ENCODE peak calls at places on chromosomes 6 and 20, in five cellular contexts. C is PC-9, A is fibroblast of lung, T is pancreas, I is neural progenitor cell. X is an unnamed sample. For H3K36me3 and H3K4me1, the result is how much of the 10 kb centered on the place peaks cover.

GRCh38 chr6:31834704-31835375 is 7.3 kb downstream of the HSPA1B start:
- DNase-seq in C (no peak), A (no peak), T (peak), I (peak), X (peak)

GRCh38 chr6:46290435-46290834 is 119.7 kb upstream of the ENPP5 start:
- DNase-seq in C (no peak), A (peak), T (no peak), I (no peak), X (no peak)

GRCh38 chr6:66516377-66516776 is 809.4 kb upstream of the EYS start:
- DNase-seq in C (no peak), A (no peak), T (no peak), I (no peak), X (no peak)

GRCh38 chr6:7513534-7513933 is 27.9 kb upstream of the DSP start:
- DNase-seq in C (no peak), A (no peak), T (no peak), I (no peak), X (no peak)

GRCh38 chr20:37526839-37527637 is 638 bp downstream of the BLCAP start:
- DNase-seq in C (no peak), A (peak), T (no peak), I (peak), X (peak)

GRCh38 chr6:141809901-141810300 is 322.8 kb upstream of the GJE1 start:
- DNase-seq in C (no peak), A (no peak), T (no peak), I (no peak), X (no peak)

GRCh38 chr20:37615507-37616425 is 78.1 kb upstream of the CTNNBL1 start:
- DNase-seq in C (peak), A (peak), T (no peak), I (peak), X (no peak)

GRCh38 chr20:4320284-4320683 is 304.9 kb upstream of the RNF24 start:
- DNase-seq in C (no peak), A (no peak), T (no peak), I (no peak), X (no peak)

GRCh38 chr6:20790032-20790791 is 256.0 kb downstream of the CDKAL1 start:
- DNase-seq in C (no peak), A (no peak), T (no peak), I (no peak), X (no peak)

GRCh38 chr6:32148722-32149576 is 2.8 kb downstream of the PRRT1 start:
- DNase-seq in C (no peak), A (peak), T (peak), I (peak), X (no peak)

GRCh38 chr20:12679456-12679855 is 329.3 kb upstream of the SPTLC3 start:
- DNase-seq in C (no peak), A (no peak), T (no peak), I (no peak), X (no peak)

GRCh38 chr20:43774754-43775153 is 48.0 kb upstream of the GTSF1L start:
- DNase-seq in C (no peak), A (no peak), T (no peak), I (no peak), X (no peak)

GRCh38 chr6:11427827-11428245 is 109.7 kb upstream of the TMEM170B start:
- DNase-seq in C (peak), A (no peak), T (no peak), I (no peak), X (no peak)

GRCh38 chr20:8518878-8519277 is 386.8 kb downstream of the PLCB1 start:
- DNase-seq in C (no peak), A (no peak), T (no peak), I (no peak), X (no peak)

GRCh38 chr6:7433211-7433610 is 43.6 kb downstream of the RIOK1 start:
- DNase-seq in C (peak), A (no peak), T (no peak), I (no peak), X (no peak)

GRCh38 chr6:6131492-6132109 is 124.9 kb upstream of the NRN1 start:
- DNase-seq in C (no peak), A (no peak), T (no peak), I (peak), X (no peak)

GRCh38 chr6:46940433-46941226 is 18.9 kb upstream of the ADGRF5 start:
- DNase-seq in C (no peak), A (no peak), T (no peak), I (no peak), X (no peak)

GRCh38 chr20:58102252-58102651 is 126.2 kb downstream of the ANKRD60 start:
- DNase-seq in C (peak), A (peak), T (no peak), I (no peak), X (no peak)

GRCh38 chr6:151181701-151182367 is 57.9 kb upstream of the AKAP12 start:
- DNase-seq in C (no peak), A (peak), T (no peak), I (no peak), X (no peak)

GRCh38 chr20:24303393-24303792 is 166.0 kb upstream of the SYNDIG1 start:
- DNase-seq in C (no peak), A (peak), T (no peak), I (peak), X (no peak)

GRCh38 chr6:82739266-82739665 is 326.4 kb downstream of the UBE3D start:
- DNase-seq in C (no peak), A (no peak), T (no peak), I (peak), X (no peak)

GRCh38 chr6:131062245-131063027 is 609 bp downstream of the EPB41L2 start:
- DNase-seq in C (peak), A (no peak), T (peak), I (peak), X (peak)

GRCh38 chr20:24827603-24828295 is 121.3 kb upstream of the CST7 start:
- DNase-seq in C (no peak), A (no peak), T (no peak), I (no peak), X (no peak)

GRCh38 chr6:22043284-22043962 is 253.4 kb downstream of the PRL start:
- DNase-seq in C (peak), A (peak), T (no peak), I (no peak), X (no peak)

GRCh38 chr6:143027058-143027457 is 33.6 kb upstream of the AIG1 start:
- DNase-seq in C (no peak), A (peak), T (peak), I (peak), X (no peak)

GRCh38 chr20:8132632-8133587 is 844 bp downstream of the PLCB1 start:
- DNase-seq in C (no peak), A (peak), T (peak), I (peak), X (no peak)

GRCh38 chr20:63230800-63231268 is 4.9 kb upstream of the BIRC7 start:
- DNase-seq in C (no peak), A (peak), T (peak), I (peak), X (peak)

GRCh38 chr6:49233483-49233882 is 229.6 kb downstream of the MMUT start:
- DNase-seq in C (no peak), A (no peak), T (no peak), I (no peak), X (no peak)

GRCh38 chr20:62830821-62831220 is 14.0 kb downstream of the COL9A3 start:
- DNase-seq in C (no peak), A (no peak), T (no peak), I (no peak), X (no peak)

GRCh38 chr6:143741480-143741879 is 63.7 kb downstream of the PHACTR2 start:
- DNase-seq in C (no peak), A (no peak), T (no peak), I (no peak), X (no peak)

GRCh38 chr20:46920114-46920513 is 25.5 kb downstream of the EYA2 start:
- DNase-seq in C (no peak), A (no peak), T (no peak), I (no peak), X (no peak)

GRCh38 chr6:112416885-112417284 is 69.8 kb downstream of the RFPL4B start:
- DNase-seq in C (no peak), A (peak), T (no peak), I (no peak), X (no peak)

GRCh38 chr20:36950432-36951197 is 893 bp downstream of the SAMHD1 start:
- DNase-seq in C (peak), A (peak), T (peak), I (peak), X (peak)

GRCh38 chr6:20620043-20620442 is 85.8 kb downstream of the CDKAL1 start:
- DNase-seq in C (no peak), A (peak), T (no peak), I (no peak), X (no peak)

GRCh38 chr6:42260972-42261371 is 43.3 kb upstream of the MRPS10 start:
- DNase-seq in C (no peak), A (peak), T (no peak), I (peak), X (no peak)

GRCh38 chr20:137668-138131 is 4.7 kb upstream of the DEFB126 start:
- DNase-seq in C (no peak), A (no peak), T (no peak), I (no peak), X (peak)

GRCh38 chr6:129115491-129115890 is 232.6 kb downstream of the LAMA2 start:
- DNase-seq in C (no peak), A (no peak), T (no peak), I (no peak), X (no peak)

DNA sequence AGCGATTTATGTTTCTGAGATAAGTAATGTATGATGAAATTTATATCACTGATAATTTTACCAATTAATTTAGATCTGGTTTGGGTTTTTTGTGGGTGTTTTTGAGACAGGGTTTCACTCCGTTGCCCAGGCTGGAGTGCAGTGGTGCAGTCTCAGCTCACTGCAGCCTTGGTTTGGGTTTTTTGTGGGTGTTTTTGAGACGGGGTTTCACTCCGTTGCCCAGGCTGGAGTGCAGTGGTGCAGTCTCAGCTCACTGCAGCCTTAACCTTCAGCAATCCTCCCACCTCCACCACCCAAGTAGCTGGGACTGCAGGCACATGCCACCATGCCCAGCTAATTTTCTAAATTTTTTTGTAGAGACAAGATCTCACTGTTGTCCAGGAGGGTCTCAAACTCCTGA is 13.0 kb downstream of the MRS2 start:
- DNase-seq in C (no peak), A (no peak), T (no peak), I (no peak), X (no peak)
- H3K36me3 ChIP-seq in C (under half), A (under half), T (under half), I (under half), X (half or more)

DNA sequence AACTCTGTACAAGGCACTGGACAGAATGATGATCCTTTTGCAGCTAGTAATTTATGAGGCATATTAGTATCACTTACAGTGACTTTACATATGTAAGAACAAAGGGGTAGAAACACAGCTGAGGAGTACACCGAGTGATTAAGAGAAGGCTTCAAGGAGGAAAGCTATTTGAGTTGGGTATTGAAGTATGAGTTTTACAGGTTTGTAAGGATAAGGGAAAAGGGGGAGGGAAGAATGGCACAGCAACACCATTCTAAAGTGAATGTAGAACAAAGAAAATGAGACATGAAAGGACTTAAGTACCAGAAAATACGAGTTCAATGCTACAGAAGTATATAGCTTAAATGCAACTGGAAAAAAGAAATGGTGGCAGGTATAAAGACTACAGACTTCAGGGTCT is 5.5 kb downstream of the CDK19 start:
- DNase-seq in C (no peak), A (no peak), T (no peak), I (no peak), X (no peak)
- H3K4me1 ChIP-seq in C (under half), A (under half), T (under half), I (under half), X (under half)

GRCh38 chr20:2167122-2167521 is 65.5 kb downstream of the STK35 start:
- DNase-seq in C (no peak), A (no peak), T (no peak), I (no peak), X (no peak)

GRCh38 chr20:2169456-2170088 is 67.9 kb downstream of the STK35 start:
- DNase-seq in C (no peak), A (no peak), T (no peak), I (no peak), X (no peak)

GRCh38 chr20:2165871-2166270 is 64.2 kb downstream of the STK35 start:
- DNase-seq in C (no peak), A (no peak), T (no peak), I (no peak), X (no peak)

GRCh38 chr20:2171266-2171790 is 69.7 kb downstream of the STK35 start:
- DNase-seq in C (no peak), A (no peak), T (no peak), I (no peak), X (no peak)

DNA sequence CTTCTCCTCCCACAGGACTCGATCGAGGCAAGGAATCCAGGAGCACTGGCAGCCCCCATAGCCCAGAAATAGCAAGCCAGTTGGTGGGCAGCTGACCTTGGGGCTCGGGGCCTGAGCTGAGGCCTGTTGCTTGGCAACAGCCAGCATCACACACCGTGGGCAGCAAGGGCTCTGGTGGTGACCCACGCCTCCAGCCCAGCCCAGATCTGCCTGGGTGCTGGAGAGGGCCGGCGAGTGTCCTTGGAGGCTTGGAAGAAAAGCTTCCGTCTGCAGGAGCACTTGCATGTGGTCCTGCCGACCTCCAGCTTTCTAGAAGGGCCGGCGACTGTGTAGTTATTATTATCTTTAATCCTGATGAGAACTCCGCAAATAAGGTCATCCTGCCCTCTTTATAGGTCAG is 67.3 kb downstream of the STK35 start:
- DNase-seq in C (no peak), A (no peak), T (no peak), I (no peak), X (no peak)
- H3K36me3 ChIP-seq in C (under half), A (under half), T (under half), I (under half), X (under half)

GRCh38 chr6:166624275-166624674 is 2.8 kb downstream of the RPS6KA2 start:
- DNase-seq in C (no peak), A (peak), T (no peak), I (no peak), X (no peak)
- H3K4me1 ChIP-seq in C (half or more), A (under half), T (under half), I (under half), X (under half)

X was measured in HAP-1.